ENCODE peak calls at places on chromosomes 7 and 10, in five cellular contexts. K is left lung, U is brain microvascular endothelial cell, P is NT2/D1, R is small intestine. D is an unnamed sample. For H3K36me3, the result is how much of the 10 kb centered on the place peaks cover.

GRCh38 chr10:28616514-28616913 is 60.8 kb upstream of the BAMBI start:
- DNase-seq in R (no peak), U (no peak), K (no peak), P (no peak), D (no peak)

GRCh38 chr10:76010703-76011102 is 579.3 kb downstream of the LRMDA start:
- DNase-seq in P (no peak), R (no peak), U (no peak), K (no peak), D (no peak)

GRCh38 chr10:6067457-6067856 is 5.3 kb upstream of the IL2RA start:
- DNase-seq in K (no peak), U (no peak), R (no peak), P (no peak), D (no peak)

GRCh38 chr7:148963583-148964509 is 64.5 kb downstream of the PDIA4 start:
- DNase-seq in R (peak), P (no peak), K (no peak), U (peak), D (no peak)

GRCh38 chr7:98202367-98203195 is 8.7 kb upstream of the BHLHA15 start:
- DNase-seq in P (no peak), U (no peak), K (no peak), R (peak), D (no peak)

GRCh38 chr10:112842832-112843360 is 107.2 kb upstream of the TCF7L2 start:
- DNase-seq in R (peak), K (no peak), P (no peak), U (peak), D (no peak)

GRCh38 chr7:138350701-138351357 is 109.2 kb upstream of the TRIM24 start:
- DNase-seq in K (no peak), U (no peak), P (no peak), R (no peak), D (no peak)

GRCh38 chr7:106775552-106775936 is 89.5 kb upstream of the PIK3CG start:
- DNase-seq in U (peak), R (no peak), K (no peak), P (no peak), D (no peak)

GRCh38 chr10:46523119-46523880 is 33.2 kb downstream of the GPRIN2 start:
- DNase-seq in R (peak), U (no peak), P (no peak), K (peak), D (peak)

GRCh38 chr10:61900829-61901783 is at the start of gene ARID5B:
- DNase-seq in R (peak), P (no peak), K (no peak), U (peak), D (peak)

GRCh38 chr10:102066421-102067068 is 1.4 kb downstream of the HPS6 start:
- DNase-seq in U (no peak), R (peak), K (no peak), P (no peak), D (peak)

GRCh38 chr10:125076891-125077643 is 83.3 kb downstream of the CTBP2 start:
- DNase-seq in U (peak), R (no peak), P (no peak), K (no peak), D (no peak)

GRCh38 chr10:118210276-118210675 is 131.8 kb downstream of the FAM204A start:
- DNase-seq in R (no peak), U (no peak), K (no peak), P (no peak), D (no peak)

DNA sequence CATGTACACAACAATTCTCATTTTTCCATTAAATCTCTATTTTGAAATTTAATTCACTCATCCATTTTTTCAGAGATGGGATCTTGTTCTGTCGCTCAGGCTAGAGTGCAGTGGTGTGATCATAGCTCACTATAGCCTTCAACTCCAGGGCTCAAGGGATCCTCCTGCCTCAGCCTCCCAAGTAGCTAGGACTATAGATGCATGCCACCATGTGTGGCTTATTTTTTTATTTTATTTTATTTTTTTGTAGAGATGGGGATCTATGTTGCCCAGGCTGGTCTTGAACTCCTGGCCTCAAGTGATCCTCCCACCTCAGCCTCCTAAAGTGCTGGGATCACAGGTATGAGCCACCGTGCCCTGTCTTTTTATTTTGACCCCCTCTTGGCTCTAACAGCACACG is 203.8 kb upstream of the KLF14 start:
- DNase-seq in U (no peak), R (no peak), K (no peak), P (no peak), D (no peak)
- H3K36me3 ChIP-seq in U (under half), R (under half), K (under half), P (under half), D (under half)

DNA sequence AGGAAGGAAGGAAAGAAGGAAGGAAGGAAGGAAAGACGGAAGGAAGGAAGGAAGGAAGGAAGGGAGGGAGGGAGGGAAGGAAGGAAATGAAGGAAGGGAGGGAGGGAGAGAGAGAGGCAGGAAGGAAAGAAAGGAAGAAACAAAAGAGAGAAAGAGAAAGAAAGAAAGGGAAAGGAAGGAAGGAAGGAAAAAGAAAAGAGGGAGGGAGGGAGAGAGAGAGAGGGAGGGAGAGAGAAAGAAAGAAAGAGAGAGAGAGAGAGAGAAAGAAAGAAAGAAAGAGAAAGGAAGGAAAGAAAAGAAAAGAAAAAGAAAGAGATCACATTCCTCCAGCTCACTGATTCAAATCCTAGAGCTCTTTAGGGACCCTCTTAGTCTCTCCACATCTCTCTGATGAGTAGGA is 24.7 kb downstream of the ELN start:
- DNase-seq in U (no peak), P (no peak), K (no peak), R (no peak), D (no peak)
- H3K36me3 ChIP-seq in U (under half), P (under half), K (under half), R (under half), D (under half)

GRCh38 chr10:79208251-79208983 is 138.9 kb upstream of the PPIF start:
- DNase-seq in R (no peak), K (no peak), U (no peak), P (no peak), D (no peak)
- H3K36me3 ChIP-seq in R (under half), K (under half), U (under half), P (half or more), D (under half)

GRCh38 chr7:44062903-44063295 is 2.5 kb downstream of the PGAM2 start:
- DNase-seq in U (no peak), P (no peak), R (no peak), K (peak), D (peak)

GRCh38 chr7:44062180-44062902 is 3.0 kb downstream of the PGAM2 start:
- DNase-seq in P (no peak), R (no peak), U (no peak), K (peak), D (peak)

GRCh38 chr7:44060091-44060947 is 5.0 kb downstream of the PGAM2 start:
- DNase-seq in P (no peak), R (no peak), U (no peak), K (no peak), D (peak)

GRCh38 chr7:44060948-44061644 is 4.3 kb downstream of the PGAM2 start:
- DNase-seq in R (no peak), P (no peak), U (no peak), K (peak), D (peak)

DNA sequence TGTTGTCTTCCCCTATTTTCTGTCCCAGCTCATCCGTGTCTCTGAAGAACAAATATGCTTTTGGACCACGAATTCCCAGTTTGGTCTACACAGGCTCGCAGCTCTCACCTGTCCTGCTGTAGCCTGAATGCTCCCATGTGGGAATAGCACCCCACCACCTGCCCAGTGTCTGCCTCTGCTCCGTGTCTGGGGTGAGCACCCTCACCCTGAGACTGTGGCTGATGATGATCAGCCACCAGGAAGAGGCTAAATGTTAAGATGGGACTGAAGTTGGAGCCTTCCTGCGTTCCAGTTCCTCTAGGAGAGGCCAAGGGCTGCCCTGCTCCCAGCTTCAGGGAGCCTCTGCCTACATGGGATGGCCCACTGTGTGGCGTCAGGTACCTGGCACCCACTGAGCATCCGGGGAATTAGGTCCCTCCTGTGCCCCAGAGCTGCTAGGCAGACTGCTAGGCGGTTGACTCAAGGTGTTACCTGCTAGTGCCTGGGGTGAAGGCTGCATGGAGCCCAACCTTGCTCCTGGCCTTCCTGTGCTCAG is 3.7 kb downstream of the PGAM2 start:
- DNase-seq in P (no peak), K (peak), R (no peak), U (no peak), D (peak)
- H3K36me3 ChIP-seq in P (half or more), K (under half), R (under half), U (half or more), D (under half)

GRCh38 chr10:74097776-74098175 is 52.9 kb downstream of the AP3M1 start:
- DNase-seq in U (no peak), P (no peak), K (no peak), R (no peak), D (no peak)
- H3K36me3 ChIP-seq in U (half or more), P (half or more), K (under half), R (under half), D (half or more)